ENCODE peak calls at places on chromosomes 1 and 21, in eight cellular contexts. T, O, W, E, S, R, Y and M are unnamed samples.

GRCh38 chr1:198176179-198176578 is 19.4 kb downstream of the NEK7 start:
- DNase-seq in R (no peak), T (no peak), E (no peak), O (no peak), Y (no peak), W (no peak), S (no peak), M (no peak)

GRCh38 chr21:45019076-45019886 is 55.1 kb upstream of the ADARB1 start:
- DNase-seq in W (peak), T (no peak), S (peak), R (no peak), Y (no peak), O (no peak), E (no peak), M (no peak)

GRCh38 chr1:167614851-167615250 is 15.2 kb upstream of the RCSD1 start:
- DNase-seq in S (no peak), W (no peak), E (no peak), O (no peak), R (no peak), T (no peak), Y (no peak), M (no peak)

GRCh38 chr1:58767143-58767542 is 16.7 kb downstream of the JUN start:
- DNase-seq in T (no peak), S (no peak), Y (no peak), W (no peak), R (no peak), E (no peak), O (no peak), M (no peak)

GRCh38 chr1:167412920-167413319 is 105.4 kb downstream of the CD247 start:
- DNase-seq in Y (no peak), S (no peak), W (no peak), E (no peak), T (no peak), R (peak), O (no peak), M (peak)

GRCh38 chr1:43239484-43239883 is 30.3 kb upstream of the TMEM125 start:
- DNase-seq in E (no peak), T (peak), S (no peak), Y (no peak), W (no peak), R (no peak), O (no peak), M (no peak)

GRCh38 chr1:59061876-59062275 is 235.0 kb upstream of the FGGY start:
- DNase-seq in R (peak), Y (peak), S (peak), O (peak), T (peak), E (no peak), W (peak), M (peak)

GRCh38 chr1:198939946-198940345 is 301.1 kb downstream of the PTPRC start:
- DNase-seq in O (no peak), Y (no peak), T (peak), E (no peak), R (no peak), W (peak), S (no peak), M (no peak)

GRCh38 chr1:151062738-151063371 is 2.7 kb downstream of the MLLT11 start:
- DNase-seq in R (no peak), S (no peak), W (no peak), E (no peak), Y (no peak), T (no peak), O (peak), M (no peak)

GRCh38 chr1:1206376-1207253 is at the start of gene TNFRSF18:
- DNase-seq in T (peak), S (no peak), E (peak), O (no peak), W (no peak), R (no peak), Y (peak), M (no peak)

GRCh38 chr1:8137406-8138244 is 111.5 kb upstream of the ERRFI1 start:
- DNase-seq in W (no peak), O (no peak), T (no peak), E (no peak), Y (no peak), S (peak), R (no peak), M (peak)

GRCh38 chr1:185939142-185939541 is 205.0 kb downstream of the HMCN1 start:
- DNase-seq in S (no peak), Y (no peak), R (no peak), O (no peak), W (no peak), E (no peak), T (no peak), M (no peak)

GRCh38 chr1:68973459-68974244 is 476.8 kb upstream of the DEPDC1 start:
- DNase-seq in Y (no peak), T (no peak), W (no peak), O (no peak), R (no peak), S (no peak), E (no peak), M (no peak)

GRCh38 chr1:113901171-113901570 is 3.4 kb downstream of the AP4B1 start:
- DNase-seq in T (no peak), R (no peak), S (no peak), O (no peak), Y (no peak), W (no peak), E (no peak), M (no peak)

GRCh38 chr1:45215485-45216199 is 9.2 kb upstream of the ZSWIM5 start:
- DNase-seq in T (no peak), S (no peak), O (no peak), E (no peak), Y (no peak), R (no peak), W (no peak), M (no peak)

GRCh38 chr21:39314155-39315027 is 959 bp upstream of the BRWD1 start:
- DNase-seq in Y (peak), E (peak), O (peak), T (peak), R (peak), W (peak), S (peak), M (peak)

GRCh38 chr1:80248886-80249285 is 1242.4 kb upstream of the ADGRL4 start:
- DNase-seq in Y (no peak), S (no peak), W (no peak), R (no peak), T (no peak), O (no peak), E (no peak), M (no peak)

GRCh38 chr1:196393742-196394141 is 214.5 kb downstream of the KCNT2 start:
- DNase-seq in S (peak), Y (no peak), R (no peak), W (peak), E (no peak), T (no peak), O (no peak), M (peak)

GRCh38 chr1:81699234-81699633 is 101.5 kb upstream of the ADGRL2 start:
- DNase-seq in R (no peak), Y (no peak), O (peak), E (no peak), T (no peak), W (no peak), S (no peak), M (no peak)

GRCh38 chr1:42929434-42930177 is 29.1 kb downstream of the SLC2A1 start:
- DNase-seq in W (peak), Y (no peak), O (no peak), R (no peak), E (no peak), T (no peak), S (no peak), M (no peak)

GRCh38 chr1:225845633-225846259 is 35.8 kb downstream of the EPHX1 start:
- DNase-seq in W (peak), O (peak), S (peak), R (peak), E (peak), Y (peak), T (peak), M (peak)

GRCh38 chr1:160189649-160190625 is at the start of gene CASQ1:
- DNase-seq in W (no peak), E (peak), T (no peak), R (no peak), Y (no peak), S (no peak), O (no peak), M (peak)

GRCh38 chr1:206472454-206472853 is 2.2 kb downstream of the IKBKE start:
- DNase-seq in T (peak), R (no peak), Y (peak), S (peak), O (no peak), W (no peak), E (no peak), M (no peak)

GRCh38 chr21:32207096-32207716 is 71.6 kb downstream of the MIS18A start:
- DNase-seq in R (no peak), S (no peak), T (no peak), E (no peak), Y (no peak), W (no peak), O (no peak), M (no peak)

GRCh38 chr21:37787456-37787855 is 128.8 kb downstream of the KCNJ6 start:
- DNase-seq in Y (no peak), W (no peak), R (no peak), O (peak), S (no peak), T (no peak), E (no peak), M (no peak)

GRCh38 chr1:234841710-234842231 is 231.8 kb upstream of the IRF2BP2 start:
- DNase-seq in Y (peak), S (no peak), T (peak), E (no peak), O (no peak), R (no peak), W (peak), M (peak)

GRCh38 chr1:172826096-172826741 is 167.3 kb downstream of the FASLG start:
- DNase-seq in O (peak), R (no peak), T (peak), S (peak), Y (no peak), W (no peak), E (no peak), M (peak)

GRCh38 chr1:32533792-32534327 is 5.4 kb upstream of the ZBTB8A start:
- DNase-seq in O (no peak), S (no peak), Y (no peak), R (no peak), T (no peak), W (no peak), E (no peak), M (no peak)
- TF ChIP-seq POLR2A in O (no peak), S (no peak), Y (no peak), R (no peak), T (no peak), W (no peak), E (no peak), M (no peak)

GRCh38 chr1:94244816-94245215 is 7.4 kb upstream of the ARHGAP29 start:
- DNase-seq in T (no peak), E (no peak), O (no peak), W (no peak), Y (no peak), R (no peak), S (no peak), M (no peak)
- H3K4me3 ChIP-seq in T (no peak), E (no peak), O (no peak), W (no peak), Y (no peak), R (no peak), S (no peak), M (no peak)

DNA sequence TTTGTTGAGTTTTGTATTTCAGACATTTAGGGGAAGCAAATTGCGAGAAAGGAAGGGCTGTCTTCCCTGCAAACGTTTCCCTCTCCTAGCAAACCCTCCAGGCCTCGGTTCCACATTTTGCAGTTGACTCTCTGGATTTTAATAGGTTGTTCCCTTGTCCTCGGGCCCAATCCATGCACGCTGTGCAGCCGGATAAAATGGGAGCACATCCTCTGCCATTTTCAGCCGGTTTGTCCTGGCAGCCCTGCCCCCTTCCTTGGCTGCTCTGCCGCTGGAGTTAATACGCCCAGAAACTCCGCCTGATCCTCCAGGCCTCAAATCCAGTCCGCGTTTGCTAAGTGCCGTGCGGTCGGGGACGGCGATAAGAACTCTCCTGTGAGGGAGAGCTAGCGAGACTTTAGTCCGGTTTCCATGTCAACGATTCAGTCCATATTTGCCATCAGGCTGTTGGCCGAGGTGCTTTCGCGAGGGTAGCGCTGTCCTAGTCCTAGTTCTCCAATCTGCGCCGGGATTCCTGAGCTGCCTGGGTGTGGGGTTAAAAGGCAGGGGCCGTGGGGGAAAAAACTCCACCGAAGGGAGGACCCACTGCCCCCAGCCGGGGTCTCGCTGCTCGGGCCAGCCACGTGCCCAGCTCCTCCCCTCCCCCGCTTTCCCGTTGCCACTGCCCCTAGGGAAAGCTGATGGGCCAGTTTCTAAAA is 2.9 kb upstream of the ARID1A start:
- DNase-seq in E (peak), O (peak), T (peak), R (peak), S (peak), Y (peak), W (peak), M (peak)
- TF ChIP-seq POLR2A in E (no peak), O (peak), T (peak), R (peak), S (peak), Y (no peak), W (no peak), M (no peak)

DNA sequence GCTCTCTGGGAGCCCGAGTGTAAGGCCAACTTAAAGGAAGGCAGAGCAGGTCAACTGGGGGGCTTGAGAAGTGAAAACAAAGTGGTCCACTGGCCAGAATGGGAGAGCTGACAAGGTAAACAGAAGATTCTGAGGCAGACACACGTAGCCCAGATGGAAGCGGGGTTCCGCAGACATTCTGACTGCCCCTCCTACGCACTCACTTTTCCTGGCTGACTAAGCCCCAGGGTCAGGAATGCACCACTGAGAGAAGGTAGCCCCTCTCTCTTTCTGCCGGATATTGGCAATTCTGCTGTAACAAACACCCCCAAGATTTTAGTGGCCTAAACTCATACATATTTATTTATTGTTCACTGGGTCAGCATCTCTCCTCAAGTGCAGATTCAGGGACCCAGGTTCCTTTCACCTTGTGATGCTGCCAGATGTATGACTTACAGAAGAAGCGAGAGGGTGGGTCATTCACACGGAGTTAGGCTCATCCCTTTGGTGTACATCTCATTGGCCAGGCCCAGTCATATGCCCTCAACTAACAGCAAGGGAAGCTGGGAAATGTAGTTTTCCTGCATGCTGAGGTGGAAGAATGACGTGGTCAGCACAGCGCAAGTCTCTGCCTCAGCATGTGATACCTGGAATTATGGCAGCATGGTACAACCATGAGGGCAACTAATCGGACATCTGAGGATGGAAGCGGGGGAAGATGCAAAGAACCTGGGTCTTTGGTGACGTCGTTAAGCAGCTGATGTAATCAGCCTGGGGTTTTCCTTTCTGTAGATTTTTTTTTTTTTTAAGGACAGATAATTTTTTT is 43.5 kb upstream of the MRPS6 start:
- DNase-seq in S (peak), O (peak), Y (peak), W (no peak), E (peak), T (peak), R (peak), M (peak)
- H3K4me3 ChIP-seq in S (no peak), O (no peak), Y (no peak), W (no peak), E (no peak), T (no peak), R (no peak), M (peak)

DNA sequence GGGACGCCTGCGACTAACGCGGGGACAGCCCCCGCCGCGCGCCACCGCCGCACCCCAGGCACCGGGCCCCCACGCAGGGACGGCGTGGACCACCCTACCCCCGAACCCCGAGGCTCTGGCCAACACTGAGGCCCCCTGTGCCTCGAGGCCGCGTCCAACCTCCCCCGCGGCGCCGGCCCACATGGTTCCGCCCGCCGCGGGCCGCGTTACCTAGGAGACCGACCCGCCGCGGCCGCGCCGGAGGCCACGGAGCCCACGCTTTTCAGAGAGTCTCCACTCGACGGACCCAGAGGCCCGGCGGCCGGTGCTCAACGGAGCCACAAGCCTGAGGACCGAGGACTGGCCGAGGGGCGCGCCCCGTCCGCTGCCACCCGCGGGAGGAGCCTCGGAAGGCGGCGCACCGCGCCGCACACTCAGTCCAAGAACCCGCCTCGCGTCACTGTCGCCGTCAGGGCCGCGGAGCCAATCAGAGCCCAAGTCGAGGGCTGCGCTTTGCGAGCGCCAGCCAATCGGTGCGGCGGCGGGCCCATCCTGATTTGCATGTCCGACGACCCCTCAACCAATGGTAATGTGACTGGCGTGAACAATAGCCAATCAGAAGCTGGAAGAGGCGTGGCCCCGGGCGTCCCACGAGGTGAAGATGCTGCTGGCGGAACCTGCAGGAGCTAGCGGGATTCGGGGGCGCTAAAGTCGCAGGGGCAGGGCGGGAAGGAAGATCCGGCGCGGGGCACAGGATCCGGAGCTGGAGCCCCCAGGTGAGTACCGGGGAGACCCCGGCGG is at the start of gene NPHP4:
- DNase-seq in W (peak), E (peak), S (peak), R (peak), Y (peak), T (peak), O (peak), M (peak)
- TF ChIP-seq POLR2A in W (no peak), E (no peak), S (peak), R (peak), Y (peak), T (peak), O (peak), M (peak)